ENCODE peak calls at places on chromosomes 13 and 19, in five cellular contexts. One of them, this sample, is unnamed.

GRCh38 chr13:48733739-48734329 is 80.1 kb downstream of the CYSLTR2 start:
- DNase-seq in epithelial cell of esophagus: no peak
- DNase-seq in Jurkat, Clone E6-1: no peak
- DNase-seq in suprapubic skin: no peak
- DNase-seq in Peyer's patch: no peak
- DNase-seq in this sample: no peak

GRCh38 chr13:65497265-65497664 is 1732.9 kb downstream of the PCDH9 start:
- DNase-seq in Peyer's patch: no peak
- DNase-seq in suprapubic skin: no peak
- DNase-seq in epithelial cell of esophagus: peak
- DNase-seq in Jurkat, Clone E6-1: no peak
- DNase-seq in this sample: no peak

GRCh38 chr13:26929971-26930730 is 169.6 kb upstream of the GPR12 start:
- DNase-seq in Jurkat, Clone E6-1: peak
- DNase-seq in epithelial cell of esophagus: peak
- DNase-seq in suprapubic skin: no peak
- DNase-seq in Peyer's patch: peak
- DNase-seq in this sample: peak

GRCh38 chr19:35204799-35205732 is 23.5 kb downstream of the FAM187B start:
- DNase-seq in Peyer's patch: peak
- DNase-seq in Jurkat, Clone E6-1: no peak
- DNase-seq in suprapubic skin: no peak
- DNase-seq in epithelial cell of esophagus: no peak
- DNase-seq in this sample: no peak

GRCh38 chr19:35346193-35347052 is 1.3 kb upstream of the FFAR1 start:
- DNase-seq in suprapubic skin: peak
- DNase-seq in Peyer's patch: peak
- DNase-seq in epithelial cell of esophagus: no peak
- DNase-seq in Jurkat, Clone E6-1: peak
- DNase-seq in this sample: no peak

GRCh38 chr19:29618871-29619270 is 12.8 kb downstream of the POP4 start:
- DNase-seq in suprapubic skin: no peak
- DNase-seq in Jurkat, Clone E6-1: no peak
- DNase-seq in Peyer's patch: no peak
- DNase-seq in epithelial cell of esophagus: no peak
- DNase-seq in this sample: no peak

GRCh38 chr13:44493213-44493812 is 82.8 kb downstream of the TSC22D1 start:
- DNase-seq in Peyer's patch: no peak
- DNase-seq in Jurkat, Clone E6-1: no peak
- DNase-seq in epithelial cell of esophagus: no peak
- DNase-seq in suprapubic skin: no peak
- DNase-seq in this sample: no peak

GRCh38 chr13:84430441-84430840 is 548.2 kb upstream of the SLITRK1 start:
- DNase-seq in Peyer's patch: no peak
- DNase-seq in suprapubic skin: no peak
- DNase-seq in epithelial cell of esophagus: no peak
- DNase-seq in Jurkat, Clone E6-1: no peak
- DNase-seq in this sample: peak

GRCh38 chr13:80115616-80116015 is 225.3 kb downstream of the SPRY2 start:
- DNase-seq in epithelial cell of esophagus: no peak
- DNase-seq in Jurkat, Clone E6-1: no peak
- DNase-seq in Peyer's patch: no peak
- DNase-seq in suprapubic skin: no peak
- DNase-seq in this sample: no peak

GRCh38 chr13:97938701-97939475 is 14.6 kb upstream of the IPO5 start:
- DNase-seq in Peyer's patch: no peak
- DNase-seq in epithelial cell of esophagus: no peak
- DNase-seq in suprapubic skin: no peak
- DNase-seq in Jurkat, Clone E6-1: no peak
- DNase-seq in this sample: no peak

DNA sequence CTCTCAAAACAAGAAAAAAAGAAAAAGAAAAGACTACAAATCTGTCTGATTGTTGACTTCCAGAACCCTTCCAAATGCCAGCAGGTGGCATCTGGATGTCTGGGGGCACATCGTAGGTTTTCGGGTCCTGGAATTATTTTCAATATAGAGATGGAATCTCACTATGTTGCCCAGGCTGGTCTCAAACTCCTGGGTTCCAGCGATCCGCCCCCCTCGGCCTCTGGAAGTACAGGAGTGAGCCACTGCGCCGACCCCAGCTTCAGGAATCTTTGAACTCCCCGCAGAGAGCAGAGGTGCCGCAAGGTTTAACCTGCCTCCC is 567 bp upstream of the B3GNT3 start:
- DNase-seq in epithelial cell of esophagus: no peak
- DNase-seq in Peyer's patch: no peak
- DNase-seq in Jurkat, Clone E6-1: no peak
- DNase-seq in suprapubic skin: no peak
- DNase-seq in this sample: no peak
- H3K4me3 ChIP-seq in epithelial cell of esophagus: no peak
- H3K4me3 ChIP-seq in Peyer's patch: no peak
- H3K4me3 ChIP-seq in Jurkat, Clone E6-1: no peak
- H3K4me3 ChIP-seq in suprapubic skin: peak
- H3K4me3 ChIP-seq in this sample: peak

DNA sequence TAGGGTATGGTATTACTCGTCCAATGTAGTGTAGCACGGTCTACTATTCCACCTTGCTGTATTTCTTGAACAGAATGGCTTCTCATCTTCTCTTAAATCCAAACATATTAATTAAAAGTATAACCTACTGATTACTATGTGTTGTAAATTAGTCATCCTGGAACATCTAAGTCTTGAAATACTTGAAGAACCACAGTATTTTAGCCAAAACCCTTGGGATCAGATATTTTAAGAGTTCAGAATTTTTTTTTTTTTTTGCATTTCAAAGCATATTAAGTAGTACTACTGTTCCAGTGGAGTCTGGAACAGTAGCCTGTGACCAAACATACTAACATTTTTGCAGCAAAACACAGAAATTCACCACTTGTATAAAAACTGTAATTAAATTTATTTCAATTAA is 30.1 kb downstream of the ZC3H13 start:
- DNase-seq in Jurkat, Clone E6-1: no peak
- DNase-seq in Peyer's patch: no peak
- DNase-seq in suprapubic skin: no peak
- DNase-seq in epithelial cell of esophagus: no peak
- DNase-seq in this sample: peak
- H3K4me3 ChIP-seq in Jurkat, Clone E6-1: no peak
- H3K4me3 ChIP-seq in Peyer's patch: no peak
- H3K4me3 ChIP-seq in suprapubic skin: no peak
- H3K4me3 ChIP-seq in epithelial cell of esophagus: no peak
- H3K4me3 ChIP-seq in this sample: no peak

DNA sequence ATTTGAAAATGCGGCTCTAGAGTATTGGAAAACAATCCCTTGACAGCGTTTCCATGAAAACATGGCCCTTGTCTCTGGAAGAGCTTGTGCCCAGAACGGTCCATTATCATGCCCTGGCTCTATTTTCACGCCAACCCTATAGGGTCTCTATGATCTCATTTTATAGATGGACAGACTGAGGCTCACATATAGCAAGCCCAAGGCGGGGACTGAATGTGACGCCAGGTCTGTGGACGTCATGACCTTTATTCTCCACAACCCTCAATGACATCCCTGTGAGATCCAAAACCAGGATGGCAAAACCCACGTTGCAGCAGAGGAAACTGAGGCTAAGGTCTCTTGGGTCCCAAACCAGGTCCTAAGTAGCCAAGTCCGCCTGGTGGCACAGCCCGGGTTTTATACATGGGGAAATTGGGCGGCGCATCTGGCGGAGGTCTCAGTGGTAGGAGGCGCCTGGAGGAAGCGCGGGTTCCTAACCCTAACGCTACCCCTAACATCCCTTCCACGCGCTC is 425 bp upstream of the COLGALT1 start:
- DNase-seq in Jurkat, Clone E6-1: no peak
- DNase-seq in suprapubic skin: no peak
- DNase-seq in epithelial cell of esophagus: no peak
- DNase-seq in Peyer's patch: no peak
- DNase-seq in this sample: no peak
- H3K4me3 ChIP-seq in Jurkat, Clone E6-1: peak
- H3K4me3 ChIP-seq in suprapubic skin: peak
- H3K4me3 ChIP-seq in epithelial cell of esophagus: peak
- H3K4me3 ChIP-seq in Peyer's patch: peak
- H3K4me3 ChIP-seq in this sample: peak

DNA sequence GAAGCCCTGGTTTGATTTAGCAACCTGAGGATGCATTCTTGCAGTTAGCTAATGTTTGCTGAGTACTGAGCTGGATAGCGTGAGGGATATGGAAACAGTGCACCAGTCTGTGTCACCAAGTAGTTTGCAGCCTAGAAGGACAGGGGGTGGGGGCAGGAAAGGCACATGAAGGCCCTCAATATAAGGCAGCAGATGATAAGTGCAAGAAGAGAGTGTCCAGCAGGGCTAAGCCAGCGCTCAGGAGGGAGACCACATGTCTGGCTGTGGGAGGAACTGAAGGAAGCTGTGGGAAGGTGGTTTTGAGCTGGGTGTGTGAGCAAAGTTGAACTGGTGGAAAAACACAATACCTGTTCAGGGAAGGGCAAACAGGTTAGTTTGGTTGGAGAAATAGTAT is 1.7 kb downstream of the CXCL17 start:
- DNase-seq in suprapubic skin: no peak
- DNase-seq in Jurkat, Clone E6-1: no peak
- DNase-seq in Peyer's patch: no peak
- DNase-seq in epithelial cell of esophagus: peak
- DNase-seq in this sample: peak
- H3K4me3 ChIP-seq in suprapubic skin: no peak
- H3K4me3 ChIP-seq in Jurkat, Clone E6-1: no peak
- H3K4me3 ChIP-seq in Peyer's patch: no peak
- H3K4me3 ChIP-seq in epithelial cell of esophagus: no peak
- H3K4me3 ChIP-seq in this sample: no peak

GRCh38 chr19:14363203-14364097 is 17.8 kb upstream of the ADGRE5 start:
- DNase-seq in Peyer's patch: peak
- DNase-seq in Jurkat, Clone E6-1: no peak
- DNase-seq in epithelial cell of esophagus: peak
- DNase-seq in suprapubic skin: peak
- DNase-seq in this sample: peak
- H3K4me3 ChIP-seq in Peyer's patch: peak
- H3K4me3 ChIP-seq in Jurkat, Clone E6-1: no peak
- H3K4me3 ChIP-seq in epithelial cell of esophagus: no peak
- H3K4me3 ChIP-seq in suprapubic skin: peak
- H3K4me3 ChIP-seq in this sample: peak

GRCh38 chr13:99975626-99976025 is 4.1 kb upstream of the ZIC5 start:
- DNase-seq in suprapubic skin: no peak
- DNase-seq in Peyer's patch: peak
- DNase-seq in Jurkat, Clone E6-1: no peak
- DNase-seq in epithelial cell of esophagus: no peak
- DNase-seq in this sample: no peak
- H3K4me3 ChIP-seq in suprapubic skin: no peak
- H3K4me3 ChIP-seq in Peyer's patch: no peak
- H3K4me3 ChIP-seq in Jurkat, Clone E6-1: no peak
- H3K4me3 ChIP-seq in epithelial cell of esophagus: no peak
- H3K4me3 ChIP-seq in this sample: no peak